ENCODE peak calls at places on chromosomes 13 and 19, in nine cellular contexts. K is WTC11, W is mucosa of descending colon, V is vagina, R is kidney epithelial cell, T is astrocyte, N is heart right ventricle, G is GM10248, J is psoas muscle. D is an unnamed sample.

GRCh38 chr13:98466634-98467236 is 110.2 kb downstream of the STK24 start:
- DNase-seq in N (no peak), G (no peak), W (peak), J (peak), T (no peak), V (no peak), K (peak), R (no peak), D (no peak)

GRCh38 chr19:19134687-19135158 is 3.6 kb downstream of the TMEM161A start:
- DNase-seq in J (peak), W (peak), K (peak), V (no peak), N (peak), G (no peak), R (no peak), T (no peak), D (no peak)

GRCh38 chr13:19845758-19846157 is 17.7 kb downstream of the ZMYM5 start:
- DNase-seq in R (peak), V (no peak), J (no peak), G (no peak), T (peak), N (no peak), W (peak), K (no peak), D (no peak)

GRCh38 chr19:38062959-38063786 is 156.2 kb downstream of the SIPA1L3 start:
- DNase-seq in J (no peak), V (no peak), W (no peak), N (no peak), K (no peak), G (no peak), R (no peak), T (peak), D (no peak)

GRCh38 chr19:32519023-32519422 is 62.0 kb upstream of the PDCD5 start:
- DNase-seq in K (no peak), V (no peak), G (no peak), J (no peak), T (no peak), R (no peak), W (no peak), N (no peak), D (no peak)

GRCh38 chr19:15107056-15108010 is at the start of gene SYDE1:
- DNase-seq in T (peak), G (no peak), K (peak), R (no peak), W (no peak), N (peak), J (peak), V (no peak), D (no peak)

GRCh38 chr13:27005556-27005955 is 166.1 kb downstream of the USP12 start:
- DNase-seq in K (no peak), N (no peak), J (no peak), W (no peak), R (no peak), G (no peak), T (peak), V (no peak), D (no peak)

GRCh38 chr13:75797719-75798118 is 161.6 kb downstream of the LMO7 start:
- DNase-seq in V (no peak), R (no peak), J (no peak), W (no peak), N (no peak), T (no peak), G (no peak), K (no peak), D (no peak)

GRCh38 chr13:99972190-99972731 is 694 bp upstream of the ZIC5 start:
- DNase-seq in V (no peak), K (peak), G (no peak), N (no peak), T (no peak), W (no peak), J (no peak), R (no peak), D (no peak)

GRCh38 chr19:34188388-34188787 is 16.1 kb downstream of the LSM14A start:
- DNase-seq in J (no peak), K (no peak), T (no peak), R (no peak), N (no peak), V (no peak), G (no peak), W (no peak), D (no peak)

GRCh38 chr19:53977991-53978731 is 13.3 kb upstream of the CACNG6 start:
- DNase-seq in V (no peak), K (peak), N (peak), R (no peak), G (no peak), W (peak), T (peak), J (peak), D (no peak)

GRCh38 chr19:45424191-45425058 is 708 bp upstream of the ERCC1 start:
- DNase-seq in G (no peak), T (peak), R (peak), V (no peak), K (peak), N (peak), J (peak), W (no peak), D (peak)

GRCh38 chr19:18477042-18477760 is 39.3 kb upstream of the ISYNA1 start:
- DNase-seq in N (no peak), T (no peak), V (no peak), J (no peak), R (no peak), W (no peak), G (no peak), K (no peak), D (no peak)

GRCh38 chr13:113083402-113084061 is 22.1 kb upstream of the F7 start:
- DNase-seq in J (peak), N (peak), T (peak), V (no peak), R (no peak), W (peak), K (no peak), G (no peak), D (no peak)

GRCh38 chr13:73492811-73493210 is 434.0 kb downstream of the KLF5 start:
- DNase-seq in V (no peak), W (no peak), R (no peak), G (no peak), J (no peak), N (no peak), K (no peak), T (peak), D (no peak)

GRCh38 chr13:91232716-91233115 is 114.8 kb upstream of the MIR17HG start:
- DNase-seq in N (no peak), G (no peak), W (no peak), T (no peak), J (no peak), V (no peak), K (no peak), R (no peak), D (no peak)

GRCh38 chr19:33429891-33430673 is 56.6 kb downstream of the CEBPG start:
- DNase-seq in T (no peak), N (no peak), R (no peak), J (no peak), W (no peak), K (no peak), G (no peak), V (no peak), D (no peak)

GRCh38 chr13:30156270-30156669 is 151.1 kb downstream of the KATNAL1 start:
- DNase-seq in N (no peak), R (no peak), W (no peak), K (no peak), T (no peak), V (no peak), J (no peak), G (no peak), D (no peak)

GRCh38 chr13:109394311-109394988 is 391.9 kb downstream of the IRS2 start:
- DNase-seq in W (no peak), G (no peak), J (no peak), N (no peak), R (no peak), T (no peak), K (no peak), V (no peak), D (no peak)

GRCh38 chr19:35958660-35959039 is 22.5 kb downstream of the LRFN3 start:
- DNase-seq in J (no peak), K (no peak), T (no peak), W (no peak), V (no peak), N (no peak), R (no peak), G (no peak), D (no peak)

GRCh38 chr19:4449022-4449825 is 8.4 kb downstream of the UBXN6 start:
- DNase-seq in W (no peak), V (no peak), R (no peak), G (no peak), K (no peak), J (peak), N (peak), T (no peak), D (no peak)
- TF ChIP-seq CTCF in W (no peak), V (no peak), R (no peak), G (no peak), K (no peak), J (peak), N (no peak), T (no peak), D (no peak)

GRCh38 chr13:89115307-89115706 is 1444.1 kb downstream of the SLITRK5 start:
- DNase-seq in W (no peak), K (peak), J (no peak), R (no peak), N (no peak), V (no peak), G (no peak), T (no peak), D (no peak)
- TF ChIP-seq CTCF in W (no peak), K (peak), J (no peak), R (peak), N (no peak), V (no peak), G (no peak), T (no peak), D (no peak)

DNA sequence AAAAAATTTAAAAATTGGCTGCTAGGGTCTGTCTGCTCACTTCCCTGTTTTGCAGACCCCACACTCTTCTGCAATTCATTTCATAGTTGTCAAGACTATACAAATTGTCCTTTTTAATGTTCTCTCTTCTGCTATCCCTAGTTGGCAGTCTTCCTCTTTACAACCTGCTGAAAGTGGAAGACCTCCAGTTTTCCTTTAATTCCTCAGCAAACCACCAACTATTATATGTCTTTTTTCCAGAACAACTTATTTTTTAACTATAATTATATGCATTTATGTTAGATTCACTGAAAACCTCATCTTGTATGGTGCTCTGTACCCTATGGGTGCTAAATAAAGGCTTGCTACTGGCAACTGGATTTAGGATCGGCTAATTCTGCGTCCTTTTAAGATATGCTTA is 1.1 kb upstream of the PHF11 start:
- DNase-seq in W (no peak), G (no peak), N (no peak), T (no peak), K (no peak), V (no peak), J (no peak), R (no peak), D (no peak)
- TF ChIP-seq CTCF in W (no peak), G (peak), N (no peak), T (no peak), K (no peak), V (no peak), J (no peak), R (no peak), D (no peak)

GRCh38 chr19:16625183-16625958 is 2.6 kb downstream of the MED26 start:
- DNase-seq in R (no peak), T (no peak), J (no peak), V (no peak), N (no peak), K (no peak), G (no peak), W (no peak), D (no peak)

GRCh38 chr19:16624236-16624635 is 3.8 kb downstream of the MED26 start:
- DNase-seq in N (no peak), T (no peak), V (no peak), W (no peak), J (no peak), R (no peak), K (no peak), G (no peak), D (no peak)

GRCh38 chr19:16621165-16621800 is 6.7 kb downstream of the MED26 start:
- DNase-seq in R (no peak), J (no peak), T (no peak), N (no peak), V (no peak), K (no peak), W (no peak), G (no peak), D (no peak)

GRCh38 chr19:16623066-16623465 is 4.9 kb downstream of the MED26 start:
- DNase-seq in K (no peak), N (no peak), J (no peak), G (no peak), T (no peak), V (no peak), W (no peak), R (no peak), D (no peak)

DNA sequence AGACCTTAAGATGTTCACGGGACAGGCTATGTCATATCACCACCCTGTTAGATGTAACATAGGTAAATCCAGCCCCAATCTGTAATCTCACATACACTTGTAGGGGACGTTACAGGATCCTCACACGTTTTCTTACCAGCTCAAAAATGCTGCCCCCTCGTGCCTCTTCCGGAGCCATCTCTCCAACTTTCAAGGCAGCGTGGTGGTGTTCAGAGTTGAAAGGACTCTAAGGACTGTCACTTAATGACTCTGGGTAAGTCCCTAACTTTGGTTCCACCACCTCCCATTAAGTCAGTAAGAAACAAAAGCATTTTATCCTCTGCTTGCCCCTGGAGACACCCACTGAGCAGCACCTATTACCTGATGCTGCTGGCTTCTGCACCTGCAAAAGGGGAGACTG is 4.4 kb downstream of the MED26 start:
- DNase-seq in V (no peak), T (no peak), R (no peak), G (no peak), J (no peak), W (no peak), K (no peak), N (no peak), D (no peak)
- TF ChIP-seq CTCF in V (no peak), T (no peak), R (no peak), G (peak), J (no peak), W (no peak), K (no peak), N (no peak), D (no peak)

D was measured in natural killer cell.